ENCODE peak calls at places on chromosomes 4 and X, in ten cellular contexts. U, V, R, F, K, J, E, S, A and P are unnamed samples.

GRCh38 chr4:143254479-143255216 is 69.9 kb downstream of the USP38 start:
- DNase-seq in R (no peak), S (peak), A (peak), J (no peak), V (no peak), U (no peak), E (peak), K (no peak), F (no peak), P (no peak)

GRCh38 chrX:3345281-3346081 is 971 bp downstream of the MXRA5 start:
- DNase-seq in K (peak), V (no peak), S (peak), R (peak), A (peak), U (peak), J (no peak), F (no peak), E (no peak), P (no peak)

GRCh38 chr4:87707279-87707918 is 57.3 kb downstream of the DMP1 start:
- DNase-seq in V (no peak), E (no peak), A (no peak), F (no peak), K (no peak), S (no peak), R (no peak), U (no peak), J (no peak), P (no peak)

GRCh38 chr4:5164221-5164912 is 113.1 kb downstream of the STK32B start:
- DNase-seq in U (no peak), V (no peak), K (no peak), J (no peak), S (no peak), A (no peak), E (no peak), R (no peak), F (no peak), P (no peak)

GRCh38 chr4:154018659-154019058 is 229.8 kb upstream of the SFRP2 start:
- DNase-seq in U (no peak), V (no peak), A (peak), S (no peak), R (no peak), K (no peak), E (peak), F (no peak), J (no peak), P (no peak)

GRCh38 chr4:48602763-48603162 is 112.7 kb downstream of the ZAR1 start:
- DNase-seq in S (no peak), J (no peak), A (no peak), F (no peak), E (no peak), V (no peak), K (no peak), R (peak), U (no peak), P (no peak)

GRCh38 chrX:129631850-129632249 is 22.9 kb downstream of the APLN start:
- DNase-seq in J (no peak), V (no peak), E (no peak), R (no peak), F (no peak), K (no peak), S (no peak), U (no peak), A (no peak), P (no peak)

GRCh38 chr4:118997601-118998000 is 108.9 kb downstream of the SYNPO2 start:
- DNase-seq in A (no peak), R (peak), S (no peak), E (no peak), F (no peak), V (no peak), J (no peak), U (no peak), K (no peak), P (no peak)

GRCh38 chr4:14348506-14348905 is 653.8 kb upstream of the CPEB2 start:
- DNase-seq in S (peak), F (no peak), J (no peak), E (no peak), A (no peak), V (no peak), U (no peak), R (peak), K (no peak), P (no peak)

GRCh38 chrX:39877919-39878318 is 219.8 kb downstream of the BCOR start:
- DNase-seq in S (no peak), F (no peak), V (no peak), J (no peak), U (no peak), R (no peak), A (no peak), K (no peak), E (no peak), P (no peak)

GRCh38 chrX:19697416-19697815 is 182.1 kb upstream of the MAP3K15 start:
- DNase-seq in E (no peak), J (no peak), F (no peak), R (peak), V (no peak), U (no peak), A (no peak), K (no peak), S (no peak), P (no peak)

GRCh38 chrX:31213941-31214340 is 142.1 kb upstream of the FTHL17 start:
- DNase-seq in U (no peak), V (peak), A (peak), F (no peak), R (peak), J (no peak), K (no peak), E (peak), S (peak), P (no peak)

GRCh38 chrX:27444093-27444908 is 18.8 kb downstream of the PPP4R3C start:
- DNase-seq in J (no peak), U (no peak), R (no peak), A (no peak), S (no peak), K (no peak), E (no peak), V (no peak), F (no peak), P (no peak)

GRCh38 chrX:107686026-107686425 is 57.7 kb downstream of the PRPS1 start:
- DNase-seq in U (no peak), S (no peak), K (no peak), F (no peak), E (no peak), R (peak), J (no peak), A (no peak), V (no peak), P (no peak)

GRCh38 chr4:16029886-16030285 is 53.9 kb downstream of the PROM1 start:
- DNase-seq in F (no peak), A (no peak), R (no peak), S (peak), J (no peak), E (no peak), U (no peak), V (no peak), K (no peak), P (no peak)

GRCh38 chr4:127759228-127759820 is 22.8 kb upstream of the HSPA4L start:
- DNase-seq in K (no peak), J (no peak), S (no peak), E (no peak), U (no peak), R (no peak), V (no peak), F (no peak), A (no peak), P (no peak)

GRCh38 chr4:24624381-24624780 is 40.0 kb upstream of the DHX15 start:
- DNase-seq in R (no peak), F (no peak), U (no peak), J (no peak), A (no peak), K (no peak), V (no peak), S (no peak), E (no peak), P (no peak)

GRCh38 chr4:1574601-1575417 is 109.3 kb downstream of the FAM53A start:
- DNase-seq in S (no peak), F (no peak), V (no peak), R (no peak), K (no peak), J (no peak), A (no peak), U (no peak), E (no peak), P (no peak)

GRCh38 chr4:41144812-41145211 is 69.5 kb downstream of the APBB2 start:
- DNase-seq in A (no peak), J (no peak), R (peak), U (no peak), E (no peak), K (no peak), F (no peak), V (no peak), S (no peak), P (no peak)

GRCh38 chr4:109548655-109549054 is 11.4 kb upstream of the MCUB start:
- DNase-seq in V (peak), U (no peak), S (peak), E (peak), A (no peak), J (no peak), R (peak), K (no peak), F (peak), P (peak)

GRCh38 chr4:41935652-41936021 is 408 bp downstream of the TMEM33 start:
- DNase-seq in U (no peak), E (peak), S (no peak), A (no peak), V (no peak), K (no peak), R (peak), F (no peak), J (no peak), P (no peak)

GRCh38 chr4:178271386-178271785 is 829.1 kb upstream of the AGA start:
- DNase-seq in K (no peak), E (no peak), F (no peak), R (no peak), U (no peak), V (no peak), J (no peak), S (no peak), A (no peak), P (no peak)

GRCh38 chr4:41418444-41418843 is 119.5 kb upstream of the LIMCH1 start:
- DNase-seq in F (no peak), V (no peak), A (peak), U (peak), J (no peak), R (no peak), E (no peak), K (no peak), S (peak), P (peak)

GRCh38 chr4:3873446-3874415 is 107.5 kb downstream of the ADRA2C start:
- DNase-seq in R (no peak), V (no peak), U (no peak), A (peak), J (peak), F (no peak), K (no peak), S (no peak), E (no peak), P (no peak)

GRCh38 chr4:23889814-23890269 is at the start of gene PPARGC1A:
- DNase-seq in E (peak), K (no peak), V (no peak), R (peak), S (no peak), U (peak), F (no peak), A (no peak), J (no peak), P (peak)

GRCh38 chrX:9573282-9574106 is 108.6 kb downstream of the TBL1X start:
- DNase-seq in A (peak), K (no peak), S (no peak), R (no peak), U (no peak), E (no peak), V (no peak), J (no peak), F (no peak), P (no peak)

GRCh38 chr4:61336488-61336887 is 136.4 kb downstream of the ADGRL3 start:
- DNase-seq in K (no peak), V (no peak), A (no peak), S (no peak), U (no peak), E (no peak), J (no peak), F (no peak), R (no peak), P (no peak)

GRCh38 chr4:111946789-111947188 is 198.5 kb upstream of the FAM241A start:
- DNase-seq in U (no peak), E (no peak), A (no peak), R (no peak), S (no peak), K (no peak), J (no peak), V (no peak), F (no peak), P (no peak)

GRCh38 chr4:128844931-128845330 is 35.4 kb downstream of the JADE1 start:
- DNase-seq in V (no peak), E (no peak), K (no peak), R (no peak), U (no peak), J (no peak), S (no peak), F (no peak), A (no peak), P (no peak)

GRCh38 chrX:56588397-56589188 is 25.2 kb downstream of the UBQLN2 start:
- DNase-seq in A (no peak), V (no peak), S (no peak), E (no peak), J (no peak), K (no peak), R (no peak), F (no peak), U (no peak), P (no peak)

GRCh38 chr4:20603671-20604313 is 96.5 kb upstream of the PACRGL start:
- DNase-seq in A (no peak), E (no peak), U (no peak), K (no peak), J (no peak), S (peak), V (peak), R (peak), F (no peak), P (no peak)

GRCh38 chr4:2948895-2949781 is 14.1 kb downstream of the NOP14 start:
- DNase-seq in F (no peak), S (peak), K (no peak), A (no peak), U (no peak), E (peak), R (peak), V (peak), J (no peak), P (no peak)

GRCh38 chr4:169131556-169132208 is 121.6 kb upstream of the CBR4 start:
- DNase-seq in K (no peak), A (no peak), J (no peak), R (no peak), S (no peak), E (peak), U (no peak), F (no peak), V (no peak), P (no peak)

GRCh38 chr4:181858746-181859145 is 384.5 kb upstream of the TENM3 start:
- DNase-seq in A (no peak), V (no peak), F (no peak), U (no peak), R (no peak), E (no peak), K (no peak), S (no peak), J (no peak), P (no peak)

GRCh38 chr4:604131-604530 is 21.2 kb upstream of the PDE6B start:
- DNase-seq in U (no peak), J (no peak), V (no peak), E (no peak), S (no peak), A (no peak), K (no peak), F (no peak), R (no peak), P (no peak)

GRCh38 chrX:13855689-13856425 is 39.0 kb upstream of the GPM6B start:
- DNase-seq in E (peak), S (peak), A (no peak), U (no peak), J (no peak), R (peak), K (no peak), V (no peak), F (no peak), P (no peak)

GRCh38 chrX:13857804-13858203 is 40.9 kb upstream of the GPM6B start:
- DNase-seq in S (no peak), U (no peak), V (no peak), J (no peak), A (no peak), K (no peak), E (no peak), R (no peak), F (no peak), P (no peak)

GRCh38 chrX:13851996-13852695 is 35.3 kb upstream of the GPM6B start:
- DNase-seq in F (no peak), J (no peak), R (no peak), S (no peak), A (no peak), V (no peak), E (peak), K (no peak), U (no peak), P (no peak)
- TF ChIP-seq CTCF in F (no peak), J (no peak), R (no peak), S (no peak), A (no peak), V (no peak), E (peak), K (no peak), U (no peak), P (no peak)

GRCh38 chr4:27861381-27861787 is 1000.7 kb downstream of the STIM2 start:
- DNase-seq in A (peak), J (no peak), U (no peak), S (peak), F (no peak), R (peak), K (no peak), V (no peak), E (peak), P (no peak)
- TF ChIP-seq CTCF in A (peak), J (no peak), U (peak), S (peak), F (peak), R (peak), K (no peak), V (no peak), E (peak), P (peak)

DNA sequence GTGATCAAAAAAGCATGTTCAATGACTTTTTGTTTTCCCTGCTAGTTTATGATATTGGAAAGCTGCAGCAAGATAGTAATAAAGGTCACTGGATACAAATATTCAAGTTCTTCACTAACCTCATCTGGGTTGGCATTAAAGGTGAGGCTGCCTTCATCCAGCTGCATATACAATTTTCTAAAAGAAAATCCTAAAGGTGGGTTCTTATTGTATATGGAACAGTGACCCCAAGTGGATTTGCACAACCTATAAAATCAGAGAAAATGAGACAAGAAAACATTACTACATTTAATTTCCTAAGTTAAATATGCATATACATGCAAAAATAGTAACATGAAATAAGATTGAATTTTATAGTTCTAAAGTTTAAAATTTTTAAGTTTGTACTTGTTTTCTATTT is 23.9 kb downstream of the FBXO8 start:
- DNase-seq in K (no peak), S (peak), F (no peak), U (no peak), V (no peak), A (no peak), R (no peak), J (no peak), E (no peak), P (no peak)
- TF ChIP-seq CTCF in K (no peak), S (no peak), F (no peak), U (no peak), V (no peak), A (no peak), R (no peak), J (no peak), E (no peak), P (no peak)

GRCh38 chr4:70938087-70938486 is 35.9 kb downstream of the MOB1B start:
- DNase-seq in S (no peak), R (no peak), J (no peak), K (no peak), E (no peak), F (no peak), U (no peak), A (no peak), V (no peak), P (no peak)
- TF ChIP-seq CTCF in S (no peak), R (no peak), J (no peak), K (no peak), E (no peak), F (no peak), U (no peak), A (no peak), V (no peak), P (no peak)

DNA sequence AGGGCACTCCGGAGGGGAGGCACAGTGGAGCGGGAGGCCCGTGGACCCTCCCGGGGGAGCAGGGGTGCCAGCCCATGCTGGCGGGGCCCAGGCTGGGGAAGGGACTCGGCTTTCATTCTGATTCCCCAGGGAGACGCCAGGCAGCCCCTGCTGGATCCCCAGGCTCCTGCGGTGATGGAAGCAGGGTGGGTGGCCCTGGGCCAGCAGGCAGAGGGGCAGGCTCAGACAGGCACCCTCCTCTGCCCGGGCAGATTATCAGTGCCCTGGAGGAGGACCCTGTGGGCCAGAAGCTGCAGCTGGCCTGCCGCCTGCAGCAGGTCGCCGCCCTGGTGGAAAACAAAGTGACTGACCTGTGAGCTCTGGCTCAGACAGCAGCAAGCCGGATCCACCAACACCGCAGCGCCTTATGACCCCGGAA is 2.1 kb upstream of the SRPK3 start:
- DNase-seq in V (no peak), K (no peak), J (no peak), A (peak), U (no peak), E (no peak), S (no peak), R (no peak), F (no peak), P (no peak)
- TF ChIP-seq CTCF in V (no peak), K (peak), J (no peak), A (no peak), U (peak), E (peak), S (no peak), R (no peak), F (no peak), P (no peak)

DNA sequence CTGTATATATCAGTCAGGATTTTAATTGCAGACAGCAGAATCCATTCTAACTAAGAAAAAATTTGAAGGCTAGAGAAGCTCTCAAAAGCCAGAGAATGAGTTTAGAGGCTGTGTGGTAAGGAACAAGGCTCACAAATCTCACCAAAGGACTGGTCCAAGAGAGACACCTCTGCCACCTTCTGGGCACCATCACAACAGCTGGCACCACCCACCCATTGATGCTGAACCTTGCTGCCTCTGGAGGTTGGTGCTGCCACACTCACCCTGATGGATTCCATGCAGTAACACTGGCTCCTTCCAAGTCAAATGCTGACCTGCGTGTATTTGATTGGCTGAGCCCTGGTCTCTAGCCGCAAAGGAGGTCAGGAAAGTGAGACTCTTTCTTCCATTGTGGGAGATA is 100.8 kb downstream of the BEND2 start:
- DNase-seq in R (no peak), J (no peak), K (no peak), A (no peak), E (no peak), U (no peak), V (no peak), S (no peak), F (no peak), P (no peak)
- TF ChIP-seq CTCF in R (no peak), J (no peak), K (no peak), A (no peak), E (no peak), U (no peak), V (no peak), S (no peak), F (no peak), P (no peak)

GRCh38 chrX:131747173-131747572 is 203.3 kb downstream of the OR13H1 start:
- DNase-seq in V (no peak), S (peak), J (no peak), E (peak), K (no peak), A (no peak), R (peak), F (no peak), U (no peak), P (no peak)

GRCh38 chrX:131752493-131753198 is 208.8 kb downstream of the OR13H1 start:
- DNase-seq in U (no peak), S (peak), K (no peak), J (no peak), V (no peak), A (no peak), F (no peak), E (no peak), R (peak), P (no peak)
- TF ChIP-seq CTCF in U (no peak), S (peak), K (no peak), J (no peak), V (no peak), A (no peak), F (no peak), E (no peak), R (peak), P (peak)